ENCODE peak calls at places on chromosome 19, in six cellular contexts. L, P, M, C, A and Q are unnamed samples.

GRCh38 chr19:55369651-55370304 is 485 bp downstream of the IL11 start:
- DNase-seq in L (no peak), P (no peak), M (no peak), C (no peak), A (no peak), Q (no peak)

GRCh38 chr19:16325161-16325527 is 518 bp downstream of the KLF2 start:
- DNase-seq in L (peak; percentile 67), P (no peak), M (peak; percentile 81), C (peak; percentile 74), A (no peak), Q (no peak)

GRCh38 chr19:12656899-12657571 is 9.5 kb downstream of the MAN2B1 start:
- DNase-seq in L (no peak), P (no peak), M (no peak), C (no peak), A (no peak), Q (no peak)

GRCh38 chr19:18507021-18507726 is 14.7 kb downstream of the ELL start:
- DNase-seq in L (peak; percentile 58), P (no peak), M (no peak), C (peak; percentile 78), A (peak; percentile 88), Q (no peak)

GRCh38 chr19:57314146-57314545 is 6.1 kb upstream of the ZNF543 start:
- DNase-seq in L (no peak), P (no peak), M (no peak), C (no peak), A (no peak), Q (no peak)

GRCh38 chr19:44635581-44636438 is 7.9 kb upstream of the PVR start:
- DNase-seq in L (no peak), P (no peak), M (no peak), C (no peak), A (no peak), Q (no peak)

GRCh38 chr19:33424181-33424580 is 50.7 kb downstream of the CEBPG start:
- DNase-seq in L (no peak), P (no peak), M (no peak), C (no peak), A (no peak), Q (no peak)

GRCh38 chr19:34507414-34508067 is 26.0 kb downstream of the WTIP start:
- DNase-seq in L (no peak), P (no peak), M (no peak), C (no peak), A (no peak), Q (no peak)

GRCh38 chr19:51509823-51510660 is 8.4 kb upstream of the SIGLEC12 start:
- DNase-seq in L (no peak), P (no peak), M (no peak), C (no peak), A (no peak), Q (no peak)

GRCh38 chr19:40594657-40595077 is 6.5 kb upstream of the LTBP4 start:
- DNase-seq in L (no peak), P (no peak), M (no peak), C (no peak), A (no peak), Q (no peak)

GRCh38 chr19:16888629-16889371 is at the start of gene F2RL3:
- DNase-seq in L (peak; percentile 59), P (no peak), M (peak; percentile 79), C (peak; percentile 81), A (peak; percentile 77), Q (no peak)

GRCh38 chr19:57302020-57302465 is 18.2 kb upstream of the ZNF543 start:
- DNase-seq in L (no peak), P (no peak), M (no peak), C (no peak), A (peak; percentile 89), Q (no peak)

GRCh38 chr19:11489378-11489777 is 8.5 kb upstream of the ELAVL3 start:
- DNase-seq in L (no peak), P (no peak), M (no peak), C (no peak), A (no peak), Q (no peak)

DNA sequence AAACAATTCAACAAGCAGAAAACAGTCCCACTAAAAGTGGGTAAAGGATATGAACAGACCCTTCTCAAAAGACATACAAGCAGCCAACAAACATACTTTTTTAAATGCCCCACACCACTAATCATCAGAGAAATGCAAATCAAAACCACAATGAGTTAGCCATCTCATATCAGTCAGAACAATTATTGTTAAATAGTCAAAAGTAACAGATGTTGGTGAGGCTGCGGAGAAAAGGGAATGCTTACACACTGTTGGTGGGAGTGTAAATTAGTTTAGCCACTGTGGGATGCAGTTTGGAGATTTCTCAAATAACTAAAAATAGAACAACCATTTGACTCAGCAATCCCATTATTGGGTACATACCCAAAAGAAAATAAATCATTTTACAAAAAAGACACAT is 8.7 kb downstream of the ZNF529 start:
- DNase-seq in L (no peak), P (no peak), M (no peak), C (no peak), A (no peak), Q (no peak)
- H3K4me3 ChIP-seq in L (no peak overlapping the region), P (no peak overlapping the region), M (no peak overlapping the region), C (no peak overlapping the region), A (no peak overlapping the region), Q (no peak overlapping the region)

DNA sequence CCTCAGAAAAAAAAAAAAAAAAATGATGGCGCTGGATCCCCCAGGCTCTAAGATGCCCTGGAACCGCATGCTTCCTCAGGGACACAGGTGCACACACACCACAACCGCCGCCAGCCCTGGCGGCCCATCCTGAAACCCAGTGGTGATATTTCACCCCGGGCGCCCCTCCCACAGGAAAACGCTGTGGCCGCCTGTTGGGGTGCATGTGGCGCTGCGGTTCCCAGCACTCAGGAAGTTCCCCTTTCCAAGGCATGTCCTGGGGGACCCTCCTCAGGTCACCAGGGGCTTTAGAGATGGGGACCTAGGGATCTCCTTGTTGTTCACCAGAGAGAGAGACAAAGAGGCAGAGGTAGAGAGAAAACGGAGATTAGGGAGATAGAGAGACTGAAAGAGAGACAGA is 2.5 kb downstream of the ADGRE2 start:
- DNase-seq in L (peak; percentile 24), P (no peak), M (peak; percentile 74), C (peak; percentile 49), A (no peak), Q (no peak)
- TF ChIP-seq CTCF in L (no peak), P (no peak), M (no peak), C (no peak), A (no peak), Q (no peak)

GRCh38 chr19:30280018-30280417 is 92.2 kb upstream of the ZNF536 start:
- DNase-seq in L (no peak), P (no peak), M (no peak), C (no peak), A (no peak), Q (no peak)
- H3K27me3 ChIP-seq in L (peaks cover 26% of the 10 kb centered on the region), P (peaks cover 27% of the 10 kb centered on the region), M (no peaks in the 10 kb centered on the region), C (no peaks in the 10 kb centered on the region), A (no peaks in the 10 kb centered on the region), Q (no peaks in the 10 kb centered on the region)

GRCh38 chr19:1860133-1860775 is 3.1 kb downstream of the KLF16 start:
- DNase-seq in L (no peak), P (no peak), M (no peak), C (peak; percentile 86), A (no peak), Q (no peak)

GRCh38 chr19:1862424-1863307 is 713 bp downstream of the KLF16 start:
- DNase-seq in L (peak; percentile 61), P (no peak), M (peak; percentile 78), C (no peak), A (no peak), Q (no peak)

GRCh38 chr19:1860821-1861598 is 2.4 kb downstream of the KLF16 start:
- DNase-seq in L (no peak), P (no peak), M (no peak), C (no peak), A (no peak), Q (no peak)

GRCh38 chr19:1862068-1862423 is 1.3 kb downstream of the KLF16 start:
- DNase-seq in L (no peak), P (no peak), M (no peak), C (peak; percentile 54), A (no peak), Q (no peak)

DNA sequence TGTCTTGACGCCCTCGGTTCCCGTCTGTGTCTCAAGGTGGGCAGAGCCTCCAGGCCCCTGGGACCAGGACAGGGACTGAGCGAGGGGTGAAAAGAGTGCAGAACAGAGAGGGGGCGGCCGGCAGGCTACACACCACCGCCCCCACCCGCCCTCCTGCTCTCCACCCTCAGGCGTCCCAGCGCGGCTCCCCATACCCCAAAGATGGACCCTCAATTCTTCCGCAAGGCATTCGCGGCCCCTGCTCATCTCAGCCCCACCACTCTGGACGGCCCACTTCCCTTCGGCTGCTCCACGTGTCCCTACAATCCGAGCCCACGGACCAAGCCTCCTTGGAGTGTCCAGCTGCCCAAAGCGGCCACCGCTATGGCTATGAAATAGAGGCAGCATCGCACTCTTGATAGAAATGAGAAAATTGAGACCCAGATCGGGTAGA is 1.8 kb downstream of the KLF16 start:
- DNase-seq in L (no peak), P (no peak), M (no peak), C (peak; percentile 51), A (no peak), Q (no peak)
- H3K4me3 ChIP-seq in L (peak overlapping the region; percentile 84), P (peak overlapping the region; percentile 80), M (peak overlapping the region; percentile 68), C (peak overlapping the region; percentile 73), A (peak overlapping the region; percentile 73), Q (peak overlapping the region; percentile 87)

DNA sequence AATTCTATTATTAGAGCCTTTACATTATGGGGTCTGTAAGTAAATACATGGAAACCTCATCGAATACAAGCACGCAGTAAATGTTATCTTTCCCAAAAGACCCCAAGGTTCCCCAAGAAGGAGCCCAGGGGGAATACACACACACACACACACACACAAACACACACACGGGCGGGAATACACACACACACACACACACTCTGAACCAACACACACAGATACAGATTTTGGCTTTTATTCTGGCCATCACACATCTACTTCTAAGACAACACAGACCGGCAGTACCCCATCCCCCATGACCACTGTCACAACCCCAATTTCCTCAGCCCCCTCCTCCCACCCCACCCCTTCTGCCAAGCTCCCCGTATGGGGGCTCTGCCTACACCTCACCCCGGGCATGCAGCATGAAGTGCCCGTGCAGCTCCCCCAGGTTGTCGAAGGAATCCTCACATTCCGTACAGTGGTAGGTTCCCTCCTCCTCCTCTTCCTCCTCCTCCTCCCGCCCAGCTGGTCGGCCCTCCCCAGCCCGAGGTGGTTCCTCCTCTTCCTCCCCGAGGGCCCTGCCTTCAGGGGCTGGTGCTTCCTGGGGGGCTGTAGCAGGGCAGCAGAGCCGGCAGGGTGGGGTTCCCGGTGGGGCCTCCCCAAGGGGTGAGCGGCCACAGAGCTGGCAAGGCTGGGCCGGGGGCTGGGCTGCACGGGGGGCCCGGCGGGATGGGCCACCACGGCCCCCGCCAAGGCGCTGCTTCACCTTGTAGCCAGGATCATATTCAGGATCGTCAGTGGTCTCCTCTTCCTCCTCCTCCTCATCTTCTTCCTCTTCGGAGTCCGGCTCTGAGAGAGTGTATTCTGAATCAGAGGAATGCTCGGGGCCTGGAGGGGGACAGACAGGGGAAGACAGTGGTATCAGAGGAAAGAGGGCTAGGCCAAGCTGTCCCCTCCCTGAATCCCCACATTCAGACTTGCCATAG is 4.4 kb upstream of the SRRM5 start:
- DNase-seq in L (no peak), P (no peak), M (no peak), C (no peak), A (no peak), Q (no peak)
- TF ChIP-seq CTCF in L (no peak), P (no peak), M (no peak), C (no peak), A (no peak), Q (no peak)